ENCODE peak calls at places on chromosomes 2 and 18, in nine cellular contexts. X is endothelial cell of umbilical vein; L is mesothelial cell of epicardium; I is IMR-90; O is MCF 10A; T is fibroblast of villous mesenchyme; U is heart right ventricle; M is CD4-positive, alpha-beta T cell; C is WERI-Rb-1. A is an unnamed sample.

GRCh38 chr2:112187805-112188596 is 49.8 kb downstream of the FBLN7 start:
- DNase-seq in X (peak), L (no peak), I (no peak), O (peak), T (no peak), U (no peak), M (peak), C (no peak), A (no peak)

GRCh38 chr2:105778344-105778607 is 33.6 kb downstream of the NCK2 start:
- DNase-seq in X (no peak), L (no peak), I (no peak), O (no peak), T (no peak), U (no peak), M (no peak), C (no peak), A (no peak)

GRCh38 chr2:12556762-12557161 is 160.0 kb upstream of the TRIB2 start:
- DNase-seq in X (peak), L (no peak), I (peak), O (peak), T (peak), U (no peak), M (no peak), C (no peak), A (no peak)

GRCh38 chr2:112166801-112167499 is 28.8 kb downstream of the FBLN7 start:
- DNase-seq in X (no peak), L (no peak), I (no peak), O (no peak), T (no peak), U (no peak), M (no peak), C (no peak), A (no peak)

GRCh38 chr18:73980289-73980979 is 167.2 kb downstream of the FBXO15 start:
- DNase-seq in X (no peak), L (no peak), I (peak), O (peak), T (peak), U (no peak), M (no peak), C (peak), A (no peak)

GRCh38 chr2:239876241-239876947 is 148.7 kb downstream of the NDUFA10 start:
- DNase-seq in X (no peak), L (no peak), I (no peak), O (no peak), T (no peak), U (no peak), M (no peak), C (no peak), A (no peak)

GRCh38 chr2:28621172-28622100 is 125.6 kb downstream of the PLB1 start:
- DNase-seq in X (peak), L (no peak), I (peak), O (peak), T (peak), U (no peak), M (peak), C (peak), A (peak)

GRCh38 chr2:226985227-226985946 is 149.5 kb downstream of the RHBDD1 start:
- DNase-seq in X (peak), L (no peak), I (peak), O (peak), T (peak), U (no peak), M (no peak), C (peak), A (peak)

GRCh38 chr2:200252661-200253067 is 53.8 kb upstream of the SPATS2L start:
- DNase-seq in X (peak), L (no peak), I (peak), O (peak), T (peak), U (no peak), M (no peak), C (no peak), A (peak)

GRCh38 chr2:227748079-227748478 is 2.4 kb downstream of the SCYGR8 start:
- DNase-seq in X (peak), L (no peak), I (no peak), O (peak), T (no peak), U (no peak), M (no peak), C (peak), A (no peak)

GRCh38 chr2:9212661-9213411 is 6.2 kb downstream of the ASAP2 start:
- DNase-seq in X (peak), L (no peak), I (no peak), O (no peak), T (peak), U (no peak), M (no peak), C (no peak), A (no peak)

GRCh38 chr2:168841445-168841844 is 39.0 kb downstream of the NOSTRIN start:
- DNase-seq in X (no peak), L (no peak), I (no peak), O (no peak), T (no peak), U (no peak), M (no peak), C (no peak), A (no peak)

GRCh38 chr2:6186332-6187100 is 494.3 kb downstream of the SOX11 start:
- DNase-seq in X (no peak), L (no peak), I (peak), O (peak), T (peak), U (no peak), M (no peak), C (no peak), A (no peak)

GRCh38 chr18:26227051-26227672 is 917 bp downstream of the TAF4B start:
- DNase-seq in X (peak), L (no peak), I (no peak), O (peak), T (peak), U (no peak), M (no peak), C (no peak), A (no peak)

GRCh38 chr2:121049141-121049540 is 235.9 kb downstream of the TFCP2L1 start:
- DNase-seq in X (no peak), L (no peak), I (no peak), O (no peak), T (no peak), U (no peak), M (no peak), C (no peak), A (no peak)

GRCh38 chr18:9663377-9663776 is 44.7 kb upstream of the RAB31 start:
- DNase-seq in X (no peak), L (no peak), I (no peak), O (peak), T (no peak), U (no peak), M (no peak), C (no peak), A (no peak)

GRCh38 chr2:57126410-57126809 is 920.2 kb upstream of the VRK2 start:
- DNase-seq in X (no peak), L (no peak), I (no peak), O (no peak), T (no peak), U (no peak), M (no peak), C (no peak), A (no peak)

GRCh38 chr2:99085400-99085799 is 56.1 kb upstream of the C2orf15 start:
- DNase-seq in X (no peak), L (no peak), I (no peak), O (peak), T (peak), U (no peak), M (no peak), C (no peak), A (no peak)

GRCh38 chr18:46073474-46074331 is 1.6 kb upstream of the PSTPIP2 start:
- DNase-seq in X (peak), L (no peak), I (peak), O (peak), T (peak), U (no peak), M (no peak), C (peak), A (no peak)

GRCh38 chr2:51387235-51387634 is 355.3 kb upstream of the NRXN1 start:
- DNase-seq in X (no peak), L (no peak), I (peak), O (no peak), T (no peak), U (no peak), M (no peak), C (no peak), A (no peak)

GRCh38 chr2:202184557-202184956 is 53.8 kb downstream of the SUMO1 start:
- DNase-seq in X (no peak), L (no peak), I (no peak), O (no peak), T (no peak), U (no peak), M (no peak), C (no peak), A (no peak)

GRCh38 chr2:152115952-152116351 is 17.1 kb upstream of the CACNB4 start:
- DNase-seq in X (no peak), L (no peak), I (no peak), O (no peak), T (no peak), U (no peak), M (no peak), C (no peak), A (no peak)
- TF ChIP-seq CTCF in X (no peak), L (no peak), I (no peak), O (peak), T (peak), U (no peak), M (no peak), C (no peak), A (no peak)

DNA sequence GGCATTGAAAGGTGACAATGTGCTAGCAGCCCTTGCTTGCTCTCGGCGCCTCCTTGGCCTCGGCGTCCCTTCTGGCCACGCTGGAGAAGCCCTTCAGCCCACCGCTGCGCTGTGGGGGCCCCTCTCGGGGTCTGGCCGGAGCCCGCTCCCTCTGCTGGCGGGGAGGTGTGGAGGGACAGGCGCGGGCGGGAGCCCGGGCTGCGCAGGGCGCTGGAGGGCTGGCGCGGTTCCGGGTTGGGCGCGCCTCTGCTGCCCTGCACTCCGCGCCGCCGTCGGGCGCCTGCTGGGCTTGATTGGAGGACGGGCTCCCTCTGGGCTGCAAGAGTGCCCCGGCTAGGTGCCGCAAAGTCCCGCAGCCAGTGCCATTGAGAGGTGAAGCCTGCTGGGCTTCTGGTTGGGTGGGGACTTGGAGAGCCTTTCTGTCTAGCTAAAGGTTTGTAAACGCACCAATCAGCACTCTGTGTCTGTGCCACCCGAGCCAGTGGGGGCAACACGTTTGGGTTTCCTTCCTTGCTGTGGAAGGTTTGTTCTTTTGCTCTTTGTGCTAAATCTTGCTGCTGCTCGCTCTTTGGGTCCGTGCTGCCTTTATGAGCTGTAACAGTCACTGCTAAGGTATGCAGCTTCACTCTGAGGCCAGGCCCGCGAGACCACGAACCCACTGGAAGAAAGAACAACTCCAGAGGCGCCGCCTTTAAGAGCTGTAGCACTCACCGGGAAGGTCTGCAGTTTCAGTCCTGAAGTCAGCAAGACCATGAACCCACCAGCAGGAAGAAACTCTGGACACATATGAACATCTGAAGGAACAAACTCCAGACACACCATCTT is 14.8 kb upstream of the IMP4 start:
- DNase-seq in X (no peak), L (no peak), I (peak), O (peak), T (peak), U (no peak), M (no peak), C (no peak), A (peak)
- TF ChIP-seq CTCF in X (no peak), L (peak), I (no peak), O (no peak), T (peak), U (no peak), M (no peak), C (no peak), A (no peak)

GRCh38 chr2:222269132-222269531 is 29.7 kb downstream of the PAX3 start:
- DNase-seq in X (no peak), L (no peak), I (no peak), O (no peak), T (no peak), U (no peak), M (no peak), C (no peak), A (no peak)
- TF ChIP-seq CTCF in X (no peak), L (no peak), I (no peak), O (no peak), T (no peak), U (no peak), M (no peak), C (no peak), A (no peak)

GRCh38 chr18:5604778-5605177 is 61.0 kb upstream of the EPB41L3 start:
- DNase-seq in X (no peak), L (no peak), I (no peak), O (no peak), T (no peak), U (no peak), M (no peak), C (peak), A (no peak)
- TF ChIP-seq CTCF in X (no peak), L (no peak), I (no peak), O (no peak), T (no peak), U (no peak), M (no peak), C (peak), A (no peak)

GRCh38 chr2:43899589-43899988 is 60.8 kb downstream of the ABCG8 start:
- DNase-seq in X (no peak), L (no peak), I (peak), O (no peak), T (no peak), U (no peak), M (no peak), C (no peak), A (no peak)

GRCh38 chr2:43897492-43897891 is 58.7 kb downstream of the ABCG8 start:
- DNase-seq in X (no peak), L (no peak), I (no peak), O (no peak), T (no peak), U (no peak), M (no peak), C (no peak), A (no peak)

GRCh38 chr2:43894743-43895142 is 56.0 kb downstream of the ABCG8 start:
- DNase-seq in X (no peak), L (no peak), I (no peak), O (no peak), T (no peak), U (no peak), M (no peak), C (no peak), A (no peak)

GRCh38 chr2:43898958-43899346 is 60.2 kb downstream of the ABCG8 start:
- DNase-seq in X (no peak), L (no peak), I (peak), O (no peak), T (no peak), U (no peak), M (no peak), C (no peak), A (no peak)

DNA sequence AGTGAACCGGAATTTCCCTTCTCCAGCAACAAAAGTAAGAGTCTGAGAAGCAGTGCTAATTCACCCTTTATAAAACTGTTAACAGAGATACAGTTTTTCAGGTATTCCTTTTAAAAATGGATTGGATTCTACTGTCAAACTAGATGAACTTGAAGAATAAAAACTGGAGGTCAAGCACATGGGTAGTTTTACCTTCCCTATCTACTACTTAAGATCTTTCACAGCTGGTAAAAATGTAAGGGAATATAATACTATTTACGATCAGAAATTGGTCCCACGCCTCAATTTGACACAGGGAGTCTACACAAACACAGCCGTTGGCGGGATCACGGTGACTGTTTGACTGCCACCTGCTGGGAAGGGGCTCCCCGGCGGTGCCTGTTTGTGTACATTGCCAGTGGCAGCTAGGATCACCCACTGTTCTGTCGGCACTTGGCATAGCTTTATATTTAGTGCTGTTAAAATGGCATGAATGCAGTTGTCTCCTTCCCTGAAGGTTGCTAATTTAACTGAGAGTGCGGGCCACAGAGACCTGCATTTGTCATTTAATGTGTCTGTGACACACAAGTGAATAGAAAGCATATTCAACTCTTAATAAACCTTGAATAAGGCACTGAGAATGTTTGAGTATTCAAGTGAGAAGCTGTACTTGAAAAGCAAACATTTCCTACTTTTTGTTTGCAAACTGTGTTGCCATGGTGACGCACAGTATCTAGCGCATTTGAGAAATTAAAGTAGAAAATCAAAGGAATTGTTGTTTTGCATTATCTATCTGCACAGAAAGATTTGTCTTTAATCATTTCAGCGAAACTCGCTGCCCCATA is 59.6 kb downstream of the ABCG8 start:
- DNase-seq in X (no peak), L (no peak), I (peak), O (no peak), T (no peak), U (no peak), M (no peak), C (no peak), A (no peak)
- TF ChIP-seq CTCF in X (no peak), L (no peak), I (no peak), O (no peak), T (peak), U (no peak), M (no peak), C (peak), A (peak)

DNA sequence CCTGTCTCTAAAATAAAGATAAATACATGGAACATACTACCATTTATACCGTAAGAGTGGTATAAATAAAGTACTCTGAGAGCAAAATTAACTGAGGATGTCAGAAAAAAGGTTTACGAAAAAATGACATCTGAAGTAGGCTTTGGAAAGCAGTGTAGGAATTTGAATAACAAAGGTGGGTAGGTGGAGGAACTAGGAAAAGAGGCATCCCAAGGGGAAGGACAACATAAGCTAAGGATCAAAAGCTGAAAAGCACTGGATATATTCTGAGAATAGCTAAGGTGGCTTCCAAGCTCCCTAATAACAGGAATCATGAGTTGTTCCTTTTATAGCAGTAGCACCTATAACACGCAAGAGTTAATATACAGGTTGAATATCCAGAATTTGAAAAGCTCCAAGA is 91.3 kb downstream of the BAZ2B start:
- DNase-seq in X (no peak), L (no peak), I (no peak), O (no peak), T (no peak), U (no peak), M (no peak), C (no peak), A (no peak)
- TF ChIP-seq CTCF in X (no peak), L (no peak), I (no peak), O (no peak), T (no peak), U (no peak), M (no peak), C (no peak), A (no peak)